ENCODE peak calls at places on chromosomes 16 and 17, in eight cellular contexts. C, F, B, I, W, J, A and Y are unnamed samples. For H3K9me3, the result is how much of the 10 kb centered on the place peaks cover.

GRCh38 chr16:53281859-53282258 is 152.4 kb upstream of the RBL2 start:
- DNase-seq in A (no peak), J (no peak), I (no peak), W (no peak), B (no peak), F (no peak), C (no peak), Y (no peak)

GRCh38 chr17:7323731-7324437 is 5.3 kb downstream of the NEURL4 start:
- DNase-seq in B (peak), C (peak), A (no peak), F (peak), W (peak), J (no peak), I (no peak), Y (peak)

GRCh38 chr16:13402601-13403000 is 501.2 kb downstream of the SHISA9 start:
- DNase-seq in F (no peak), J (no peak), B (no peak), C (peak), W (no peak), I (no peak), A (no peak), Y (no peak)

GRCh38 chr16:20753727-20754126 is 10.1 kb upstream of the ACSM3 start:
- DNase-seq in W (no peak), C (no peak), B (no peak), I (no peak), F (no peak), J (no peak), A (no peak), Y (no peak)

GRCh38 chr16:84503751-84504395 is 586 bp downstream of the MEAK7 start:
- DNase-seq in W (no peak), A (no peak), I (no peak), C (peak), J (no peak), F (no peak), B (peak), Y (no peak)

GRCh38 chr16:52252680-52253079 is 294.3 kb downstream of the TOX3 start:
- DNase-seq in J (no peak), B (no peak), W (no peak), A (no peak), C (no peak), F (no peak), I (no peak), Y (no peak)

GRCh38 chr17:62718420-62718819 is 89.7 kb downstream of the MARCHF10 start:
- DNase-seq in W (no peak), F (no peak), J (no peak), C (peak), B (no peak), A (no peak), I (no peak), Y (no peak)

GRCh38 chr17:41620583-41621434 is 3.6 kb downstream of the KRT17 start:
- DNase-seq in F (no peak), I (peak), W (no peak), B (no peak), A (no peak), C (no peak), J (no peak), Y (no peak)

GRCh38 chr17:27469256-27469655 is 13.0 kb downstream of the KSR1 start:
- DNase-seq in A (no peak), J (no peak), C (no peak), I (no peak), W (no peak), B (no peak), F (no peak), Y (no peak)

GRCh38 chr17:67151717-67152116 is 93.3 kb downstream of the HELZ start:
- DNase-seq in J (no peak), B (no peak), W (no peak), C (no peak), F (no peak), I (no peak), A (no peak), Y (no peak)

GRCh38 chr16:997440-998051 is 16.0 kb downstream of the SOX8 start:
- DNase-seq in I (peak), B (peak), C (peak), J (no peak), A (no peak), W (peak), F (no peak), Y (peak)

GRCh38 chr17:16417399-16417798 is 2.0 kb downstream of the TRPV2 start:
- DNase-seq in W (no peak), A (no peak), F (no peak), I (no peak), C (no peak), B (no peak), J (no peak), Y (no peak)

GRCh38 chr17:40778466-40778865 is 3.9 kb downstream of the KRT27 start:
- DNase-seq in J (no peak), I (no peak), F (no peak), W (no peak), A (no peak), B (no peak), C (no peak), Y (no peak)

GRCh38 chr16:82368041-82368440 is 198.0 kb upstream of the MPHOSPH6 start:
- DNase-seq in F (peak), C (no peak), B (peak), I (peak), A (no peak), J (no peak), W (peak), Y (no peak)

GRCh38 chr16:81645303-81645702 is 133.8 kb upstream of the PLCG2 start:
- DNase-seq in F (no peak), B (peak), C (no peak), J (no peak), I (peak), W (peak), A (peak), Y (no peak)

GRCh38 chr17:22443061-22443460 is 750.7 kb downstream of the KCNJ18 start:
- DNase-seq in J (no peak), W (no peak), C (no peak), I (no peak), F (no peak), B (no peak), A (no peak), Y (no peak)

GRCh38 chr16:27401768-27402568 is at the start of gene IL21R:
- DNase-seq in J (no peak), A (no peak), W (peak), B (peak), I (peak), C (peak), F (peak), Y (peak)

GRCh38 chr16:87410530-87410929 is 18.4 kb downstream of the MAP1LC3B start:
- DNase-seq in C (no peak), J (no peak), W (no peak), B (no peak), A (no peak), F (no peak), I (no peak), Y (no peak)

GRCh38 chr16:85798283-85798776 is 1.0 kb downstream of the EMC8 start:
- DNase-seq in F (no peak), C (no peak), A (no peak), B (no peak), W (no peak), J (no peak), I (no peak), Y (no peak)

GRCh38 chr17:57739402-57740224 is 5.5 kb downstream of the CCDC182 start:
- DNase-seq in W (no peak), A (no peak), F (peak), B (no peak), I (no peak), C (no peak), J (no peak), Y (no peak)

GRCh38 chr16:57871457-57871856 is 69.2 kb upstream of the KIFC3 start:
- DNase-seq in I (no peak), B (no peak), A (no peak), J (no peak), C (no peak), F (no peak), W (no peak), Y (no peak)

GRCh38 chr17:8794636-8795035 is 4.5 kb downstream of the MFSD6L start:
- DNase-seq in A (no peak), C (no peak), J (no peak), I (no peak), B (no peak), F (no peak), W (no peak), Y (no peak)

GRCh38 chr16:54216268-54217187 is 70.1 kb downstream of the IRX3 start:
- DNase-seq in J (peak), A (no peak), F (no peak), C (no peak), B (no peak), I (no peak), W (peak), Y (no peak)

GRCh38 chr17:77163521-77164280 is 22.9 kb downstream of the SEC14L1 start:
- DNase-seq in I (no peak), A (no peak), F (no peak), B (no peak), J (no peak), W (no peak), C (no peak), Y (no peak)

GRCh38 chr16:69563605-69564580 is 1.9 kb upstream of the NFAT5 start:
- DNase-seq in J (no peak), C (peak), B (no peak), W (no peak), I (no peak), A (no peak), F (peak), Y (peak)
- H3K4me3 ChIP-seq in J (no peak), C (peak), B (no peak), W (no peak), I (no peak), A (no peak), F (no peak), Y (peak)

GRCh38 chr16:68563631-68564366 is 24.7 kb downstream of the ZFP90 start:
- DNase-seq in C (no peak), F (no peak), A (no peak), J (no peak), B (no peak), W (no peak), I (no peak), Y (no peak)
- H3K9me3 ChIP-seq in C (half or more), F (under half), A (half or more), J (half or more), B (under half), W (half or more), I (under half), Y (half or more)

DNA sequence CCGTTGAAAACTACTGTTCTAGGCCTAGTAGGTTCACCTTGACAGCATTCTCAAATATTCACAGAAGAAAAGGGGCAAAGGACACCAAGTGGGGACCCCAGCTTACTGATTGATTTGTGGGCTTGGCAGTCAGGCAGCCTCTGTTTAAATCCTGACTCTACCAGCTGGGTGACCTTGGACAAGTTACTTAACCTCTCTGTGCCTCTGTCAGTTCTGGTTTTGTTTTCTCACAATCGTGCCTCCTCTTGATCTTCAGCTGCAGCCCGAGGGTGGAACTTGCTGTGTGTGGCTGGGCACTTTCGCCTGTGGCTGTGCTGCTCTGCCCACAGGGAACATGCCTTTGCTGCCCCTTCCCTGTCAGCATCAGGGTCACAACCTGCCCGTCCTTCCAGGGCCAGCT is 17.8 kb downstream of the RAP1GAP2 start:
- DNase-seq in I (no peak), F (no peak), A (no peak), B (no peak), J (no peak), W (no peak), C (no peak), Y (no peak)
- H3K4me3 ChIP-seq in I (no peak), F (no peak), A (no peak), B (no peak), J (no peak), W (no peak), C (no peak), Y (peak)

DNA sequence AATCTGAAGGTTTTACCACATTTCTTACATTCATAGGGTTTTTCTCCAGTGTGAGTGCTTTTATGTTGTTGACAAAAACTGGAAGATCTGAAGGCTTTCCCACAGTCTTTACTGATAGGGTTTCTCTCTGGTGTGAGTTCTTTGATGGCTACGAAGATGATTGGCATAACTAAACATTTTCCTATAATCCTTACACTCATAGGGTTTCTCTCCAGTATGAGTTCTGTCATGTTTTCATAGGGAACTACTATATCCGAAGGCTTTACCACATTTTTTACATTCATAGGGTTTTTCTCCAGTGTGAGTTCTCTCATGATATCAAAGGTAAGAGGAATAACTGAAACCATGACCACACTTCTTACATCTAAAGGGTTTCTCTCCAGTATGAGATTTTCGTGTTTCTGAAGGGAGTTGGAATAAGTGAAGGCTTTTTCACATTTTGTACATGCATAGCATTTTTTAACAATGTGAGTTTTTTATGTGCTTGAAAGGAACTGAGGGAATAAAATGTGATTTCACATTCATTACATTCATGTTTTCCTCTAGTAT is 1987.7 kb downstream of the TP53TG3F start:
- DNase-seq in J (no peak), I (no peak), C (no peak), A (no peak), B (no peak), W (no peak), F (no peak), Y (no peak)
- H3K9me3 ChIP-seq in J (under half), I (under half), C (under half), A (under half), B (under half), W (under half), F (under half), Y (under half)

GRCh38 chr17:64118452-64118979 is 11.4 kb downstream of the ERN1 start:
- DNase-seq in B (peak), F (peak), J (no peak), I (peak), C (no peak), W (peak), A (no peak), Y (no peak)

GRCh38 chr17:64111831-64112230 is 18.1 kb downstream of the ERN1 start:
- DNase-seq in F (no peak), A (no peak), I (no peak), W (no peak), C (no peak), J (no peak), B (no peak), Y (no peak)

GRCh38 chr17:64112978-64113377 is 17.0 kb downstream of the ERN1 start:
- DNase-seq in W (no peak), J (no peak), B (no peak), A (no peak), F (no peak), C (no peak), I (no peak), Y (no peak)

GRCh38 chr17:64115871-64116534 is 13.9 kb downstream of the ERN1 start:
- DNase-seq in A (peak), W (no peak), I (no peak), F (no peak), B (peak), J (no peak), C (no peak), Y (no peak)

DNA sequence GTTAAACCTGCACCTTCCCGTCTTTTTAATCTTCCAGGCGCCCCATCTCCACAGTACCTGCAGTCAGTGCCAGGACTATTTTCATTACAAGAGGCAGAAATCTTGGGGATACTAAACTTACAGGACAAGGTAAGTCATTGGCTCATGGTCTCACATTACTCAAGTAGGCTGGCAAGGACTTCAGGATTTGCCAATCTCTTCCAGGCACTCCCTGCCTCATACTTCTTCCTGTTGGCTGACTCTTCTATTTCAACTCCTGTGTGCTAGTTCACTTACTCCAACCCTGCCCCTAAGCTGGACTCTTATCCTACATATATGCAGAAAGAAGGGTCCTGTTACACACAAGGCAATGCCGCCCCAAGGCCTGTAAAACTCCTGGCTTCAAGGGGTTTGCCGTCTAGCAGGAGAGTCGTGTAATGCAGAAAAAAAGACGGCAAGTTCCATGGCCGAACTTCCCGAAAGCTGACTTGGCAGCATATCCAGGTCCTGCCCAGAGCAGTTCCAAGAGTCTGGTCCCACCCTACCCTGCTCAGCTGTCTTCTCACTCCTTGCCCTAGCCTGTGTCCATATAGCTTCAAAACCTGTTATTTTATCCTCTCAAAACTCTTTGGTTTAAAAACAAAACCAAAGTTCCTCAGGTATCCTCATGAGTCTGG is 14.8 kb downstream of the ERN1 start:
- DNase-seq in C (no peak), F (no peak), W (no peak), I (peak), A (no peak), J (peak), B (peak), Y (no peak)
- H3K4me3 ChIP-seq in C (no peak), F (no peak), W (no peak), I (no peak), A (no peak), J (no peak), B (no peak), Y (no peak)